ENCODE peak calls at places on chromosome 9, in seven cellular contexts. R is Peyer's patch, T is body of pancreas, W is H54, J is GM12891, N is A549, A is right lobe of liver. U is an unnamed sample.

GRCh38 chr9:121393318-121393717 is 23.3 kb upstream of the STOM start:
- DNase-seq in R (no peak), T (no peak), W (no peak), J (no peak), N (no peak), A (no peak), U (no peak)

GRCh38 chr9:33161011-33161588 is 6.0 kb downstream of the B4GALT1 start:
- DNase-seq in R (peak; percentile 62), T (peak; percentile 44), W (peak; percentile 72), J (no peak), N (peak; percentile 82), A (no peak), U (peak; percentile 77)

GRCh38 chr9:33165263-33166151 is 1.6 kb downstream of the B4GALT1 start:
- DNase-seq in R (peak; percentile 59), T (peak; percentile 63), W (no peak), J (no peak), N (peak; percentile 73), A (peak; percentile 82), U (peak; percentile 78)

GRCh38 chr9:6096821-6097220 is 81.4 kb upstream of the RANBP6 start:
- DNase-seq in R (no peak), T (no peak), W (no peak), J (no peak), N (no peak), A (no peak), U (no peak)

GRCh38 chr9:69178583-69179011 is 4.5 kb downstream of the TJP2 start:
- DNase-seq in R (no peak), T (no peak), W (no peak), J (no peak), N (peak; percentile 21), A (no peak), U (no peak)

GRCh38 chr9:30697958-30698357 is 1686.5 kb upstream of the ACO1 start:
- DNase-seq in R (no peak), T (no peak), W (no peak), J (no peak), N (no peak), A (no peak), U (no peak)

GRCh38 chr9:89185980-89186379 is 7.4 kb upstream of the SHC3 start:
- DNase-seq in R (no peak), T (no peak), W (peak; percentile 55), J (no peak), N (no peak), A (no peak), U (no peak)

GRCh38 chr9:26975728-26976707 is 19.8 kb downstream of the IFT74 start:
- DNase-seq in R (no peak), T (peak; percentile 59), W (no peak), J (no peak), N (peak; percentile 40), A (no peak), U (no peak)

GRCh38 chr9:130681769-130682489 is 11.7 kb upstream of the EXOSC2 start:
- DNase-seq in R (peak; percentile 18), T (peak; percentile 24), W (peak; percentile 12), J (no peak), N (no peak), A (no peak), U (no peak)

GRCh38 chr9:138112090-138112748 is 234.6 kb downstream of the CACNA1B start:
- DNase-seq in R (peak; percentile 3), T (no peak), W (no peak), J (no peak), N (no peak), A (no peak), U (no peak)

GRCh38 chr9:81574399-81574798 is 114.9 kb downstream of the TLE1 start:
- DNase-seq in R (no peak), T (no peak), W (peak; percentile 35), J (no peak), N (no peak), A (no peak), U (no peak)

GRCh38 chr9:5566054-5566618 is 55.8 kb downstream of the PDCD1LG2 start:
- DNase-seq in R (no peak), T (no peak), W (no peak), J (no peak), N (no peak), A (no peak), U (no peak)

GRCh38 chr9:21789541-21790037 is 12.8 kb upstream of the MTAP start:
- DNase-seq in R (peak; percentile 64), T (peak; percentile 73), W (no peak), J (no peak), N (peak; percentile 74), A (no peak), U (peak; percentile 24)

GRCh38 chr9:80951675-80952074 is 737.7 kb downstream of the TLE1 start:
- DNase-seq in R (no peak), T (no peak), W (no peak), J (no peak), N (no peak), A (no peak), U (no peak)

GRCh38 chr9:33942471-33943083 is 106.1 kb downstream of the UBAP2 start:
- DNase-seq in R (no peak), T (no peak), W (peak; percentile 28), J (no peak), N (peak; percentile 64), A (no peak), U (no peak)

GRCh38 chr9:99690573-99690972 is 131.1 kb upstream of the NR4A3 start:
- DNase-seq in R (no peak), T (peak; percentile 19), W (no peak), J (no peak), N (no peak), A (no peak), U (no peak)

GRCh38 chr9:546797-547223 is 294.7 kb upstream of the DMRT1 start:
- DNase-seq in R (no peak), T (peak; percentile 27), W (no peak), J (no peak), N (no peak), A (no peak), U (no peak)

GRCh38 chr9:92660266-92660665 is 9.7 kb downstream of the IPPK start:
- DNase-seq in R (no peak), T (no peak), W (no peak), J (no peak), N (no peak), A (no peak), U (no peak)

GRCh38 chr9:28051559-28051958 is 478.3 kb upstream of the C9orf72 start:
- DNase-seq in R (no peak), T (no peak), W (no peak), J (no peak), N (no peak), A (no peak), U (no peak)

GRCh38 chr9:4555251-4555650 is 65.0 kb downstream of the SLC1A1 start:
- DNase-seq in R (no peak), T (no peak), W (no peak), J (no peak), N (no peak), A (no peak), U (no peak)

GRCh38 chr9:26034776-26035175 is 356.5 kb upstream of the TUSC1 start:
- DNase-seq in R (no peak), T (no peak), W (no peak), J (no peak), N (no peak), A (no peak), U (no peak)

DNA sequence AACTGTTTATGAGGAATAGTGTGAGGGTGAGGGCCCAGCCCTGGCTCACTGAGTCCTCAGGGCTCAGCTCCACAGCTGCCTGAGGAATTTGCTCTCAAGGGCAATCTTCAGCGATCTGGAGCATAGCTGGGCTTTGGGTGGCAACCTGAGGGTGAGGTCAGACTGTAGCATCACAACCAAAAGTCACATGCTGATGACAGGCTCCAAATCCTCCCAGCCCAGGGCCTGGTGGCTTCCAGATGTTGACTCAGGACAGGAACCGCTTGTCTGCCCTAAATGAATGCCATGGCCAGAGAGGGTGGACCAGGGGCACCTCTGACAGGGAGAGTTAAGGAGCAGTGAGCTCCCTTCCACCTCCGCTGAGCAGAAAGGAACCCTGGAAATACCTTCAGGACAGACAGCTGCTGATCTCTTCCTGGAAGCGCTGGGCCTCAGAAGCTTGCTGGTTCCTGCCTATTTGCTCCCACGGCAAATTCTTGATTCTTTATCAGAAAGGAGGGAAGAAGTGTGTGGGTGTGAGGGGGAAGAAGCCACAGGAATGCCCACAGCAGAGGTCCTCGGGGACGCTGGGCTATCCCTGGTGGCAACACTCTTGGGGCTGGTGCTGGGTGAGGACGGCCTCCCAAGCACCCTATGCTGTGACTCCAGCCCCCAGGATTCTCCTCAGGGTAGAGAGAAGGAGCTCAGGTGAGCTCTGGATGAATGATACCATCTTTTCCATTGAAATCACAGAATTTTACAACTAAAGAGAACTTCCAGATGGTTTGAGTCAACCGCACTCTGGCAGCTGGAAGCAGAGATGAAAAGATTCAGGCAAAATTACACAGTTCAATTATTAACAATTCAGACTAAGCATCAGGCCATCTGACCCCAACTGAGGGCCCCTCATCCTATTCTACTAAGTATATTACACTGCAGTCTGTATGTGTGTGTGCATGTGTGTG is 13.8 kb upstream of the CTSL start:
- DNase-seq in R (no peak), T (no peak), W (peak; percentile 73), J (no peak), N (peak; percentile 24), A (no peak), U (no peak)
- TF ChIP-seq POLR2A in R (no peak), T (no peak), W (no peak), J (no peak), N (no peak), A (no peak), U (no peak)

DNA sequence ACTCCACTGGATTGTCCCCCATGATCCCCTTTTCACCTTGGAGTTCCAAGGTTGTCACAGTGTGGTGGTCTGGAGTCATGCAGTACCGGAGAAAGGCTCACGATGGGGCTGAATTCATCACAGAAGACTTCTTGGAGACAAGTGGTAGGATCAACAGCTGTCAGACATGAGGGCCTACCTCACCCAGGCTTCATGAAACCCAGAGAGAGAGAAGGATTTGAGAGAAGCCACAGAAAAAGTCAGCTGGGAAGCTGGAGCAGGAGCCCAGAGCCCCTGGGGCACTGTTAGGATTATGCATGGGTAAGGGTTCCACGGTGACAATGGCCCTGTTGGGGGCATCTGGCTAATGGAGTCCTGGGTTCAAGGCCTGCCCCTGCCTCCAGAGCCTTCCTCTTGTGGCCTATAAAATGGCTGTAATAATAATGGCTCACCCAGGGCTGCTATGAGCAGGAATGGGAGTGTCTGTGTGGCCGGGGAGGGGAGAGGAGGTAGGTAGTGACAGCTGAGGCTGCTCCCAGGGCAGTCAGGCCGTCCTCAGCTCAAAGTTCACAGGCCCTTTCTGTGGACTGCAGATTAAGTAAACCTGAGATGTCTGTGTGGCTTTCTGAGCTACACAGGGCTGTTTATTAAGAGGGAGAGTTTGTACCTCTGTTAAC is 910 bp downstream of the TRIM14 start:
- DNase-seq in R (peak; percentile 62), T (peak; percentile 60), W (peak; percentile 76), J (no peak), N (peak; percentile 65), A (peak; percentile 84), U (no peak)
- TF ChIP-seq POLR2A in R (peak; percentile 82), T (no peak), W (no peak), J (no peak), N (no peak), A (no peak), U (no peak)

DNA sequence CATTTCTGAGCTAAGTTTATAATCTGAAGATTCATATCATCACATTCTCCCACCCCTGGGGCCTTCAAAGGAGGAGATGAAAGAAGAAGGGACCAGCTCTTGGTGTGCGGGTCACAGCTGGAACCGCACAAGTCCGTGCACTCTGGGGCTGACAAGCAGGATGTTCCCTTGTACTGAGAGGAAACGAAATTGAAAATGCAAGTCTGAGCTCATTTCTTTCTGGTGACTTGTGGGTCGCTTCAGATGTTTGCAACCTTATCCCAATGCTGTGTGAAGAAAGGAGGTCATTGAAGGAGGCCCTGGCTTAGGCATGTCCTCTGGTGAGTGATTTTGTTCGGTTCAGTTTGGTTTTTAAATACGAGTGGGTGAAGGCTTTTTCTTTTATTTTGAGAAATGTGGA is 59.6 kb downstream of the C9orf152 start:
- DNase-seq in R (peak; percentile 67), T (no peak), W (no peak), J (no peak), N (no peak), A (no peak), U (no peak)
- TF ChIP-seq POLR2A in R (no peak), T (no peak), W (no peak), J (peak; percentile 54), N (no peak), A (no peak), U (no peak)

GRCh38 chr9:123002754-123003153 is 30.7 kb upstream of the GPR21 start:
- DNase-seq in R (no peak), T (no peak), W (no peak), J (no peak), N (no peak), A (no peak), U (no peak)
- TF ChIP-seq POLR2A in R (no peak), T (no peak), W (no peak), J (no peak), N (no peak), A (no peak), U (no peak)

U was measured in gastrocnemius medialis.